ENCODE peak calls at places on chromosomes 3 and 15, in ten cellular contexts. D is T-cell; A is central memory CD4-positive, alpha-beta T cell; P is fibroblast of the conjunctiva; T is memory B cell; R is AG20443; J is cardiac muscle cell; M is chondrocyte; Z is activated naive CD4-positive, alpha-beta T cell treated with anti-CD3 and anti-CD28 coated beads for 36 hours; E is activated CD4-positive, alpha-beta T cell treated with anti-CD3 and anti-CD28 coated beads for 4 hours. K is an unnamed sample.

GRCh38 chr3:116579843-116580242 is 129.7 kb upstream of the TUSC7 start:
- DNase-seq in D (no peak), A (no peak), P (no peak), T (no peak), R (peak; percentile 9), J (peak; percentile 3), M (no peak), Z (no peak), E (no peak), K (no peak)

GRCh38 chr15:62619105-62619504 is 423.4 kb upstream of the TPM1 start:
- DNase-seq in D (no peak), A (no peak), P (no peak), T (no peak), R (no peak), J (no peak), M (no peak), Z (no peak), E (no peak), K (no peak)

GRCh38 chr3:114551770-114552526 is 258.1 kb downstream of the TIGIT start:
- DNase-seq in D (no peak), A (no peak), P (peak; percentile 9), T (no peak), R (no peak), J (peak; percentile 50), M (no peak), Z (no peak), E (no peak), K (no peak)

GRCh38 chr15:62624541-62625399 is 417.8 kb upstream of the TPM1 start:
- DNase-seq in D (no peak), A (no peak), P (no peak), T (no peak), R (peak; percentile 81), J (peak; percentile 50), M (no peak), Z (peak; percentile 7), E (no peak), K (no peak)

GRCh38 chr3:67245545-67245944 is 247.4 kb downstream of the KBTBD8 start:
- DNase-seq in D (no peak), A (no peak), P (no peak), T (no peak), R (no peak), J (no peak), M (no peak), Z (no peak), E (no peak), K (peak; percentile 6)

GRCh38 chr3:160076519-160076918 is 87.9 kb downstream of the IL12A start:
- DNase-seq in D (no peak), A (no peak), P (no peak), T (no peak), R (no peak), J (no peak), M (no peak), Z (no peak), E (no peak), K (no peak)

GRCh38 chr3:183553263-183554026 is 2.1 kb downstream of the KLHL6 start:
- DNase-seq in D (no peak), A (no peak), P (no peak), T (no peak), R (no peak), J (no peak), M (no peak), Z (peak; percentile 34), E (no peak), K (no peak)

GRCh38 chr15:81211376-81211775 is 14.7 kb downstream of the IL16 start:
- DNase-seq in D (no peak), A (no peak), P (no peak), T (no peak), R (no peak), J (no peak), M (no peak), Z (no peak), E (no peak), K (no peak)

GRCh38 chr15:60091150-60091549 is 87.0 kb downstream of the FOXB1 start:
- DNase-seq in D (no peak), A (no peak), P (peak; percentile 69), T (no peak), R (peak; percentile 89), J (peak; percentile 91), M (no peak), Z (no peak), E (no peak), K (no peak)

K was measured in H7.